ENCODE peak calls at places on chromosome 19, in eight cellular contexts. Z is fibroblast of lung; W is lower lobe of right lung; O is neural progenitor cell; P is CD8-positive, alpha-beta T cell; X is psoas muscle; U is CD8-positive, alpha-beta memory T cell; T is H1. Q is an unnamed sample. For H3K27me3 and H3K36me3, the result is how much of the 10 kb centered on the place peaks cover.

GRCh38 chr19:40862333-40862732 is 12.1 kb upstream of the CYP2A6 start:
- DNase-seq in W (no peak), P (no peak), Z (no peak), T (peak), U (no peak), X (no peak), O (no peak), Q (no peak)

GRCh38 chr19:38734176-38734425 is 10.2 kb downstream of the CAPN12 start:
- DNase-seq in T (no peak), W (no peak), O (no peak), Z (no peak), U (no peak), P (no peak), X (no peak), Q (no peak)

GRCh38 chr19:13623686-13624405 is 117.6 kb upstream of the CACNA1A start:
- DNase-seq in U (no peak), X (no peak), Z (no peak), W (no peak), O (no peak), T (no peak), P (no peak), Q (no peak)

GRCh38 chr19:34364830-34365462 is at the start of gene GPI:
- DNase-seq in Z (peak), P (peak), T (peak), U (peak), X (peak), W (peak), O (peak), Q (peak)

GRCh38 chr19:18871543-18871942 is 24.4 kb downstream of the CERS1 start:
- DNase-seq in T (no peak), X (no peak), Z (no peak), W (no peak), P (no peak), O (no peak), U (no peak), Q (no peak)

GRCh38 chr19:35318679-35319448 is 10.1 kb upstream of the CD22 start:
- DNase-seq in P (no peak), T (no peak), W (peak), O (no peak), X (peak), Z (peak), U (no peak), Q (no peak)

GRCh38 chr19:45767881-45768643 is 990 bp downstream of the SIX5 start:
- DNase-seq in U (no peak), O (peak), Z (peak), P (no peak), T (peak), W (peak), X (peak), Q (peak)

GRCh38 chr19:32231691-32232090 is 113.7 kb upstream of the ZNF507 start:
- DNase-seq in U (no peak), X (no peak), P (no peak), W (no peak), T (peak), Z (no peak), O (no peak), Q (no peak)

GRCh38 chr19:47471381-47471732 is 336 bp downstream of the SLC8A2 start:
- DNase-seq in U (no peak), P (no peak), O (no peak), Z (no peak), W (no peak), X (peak), T (no peak), Q (no peak)

GRCh38 chr19:35107541-35107939 is 8.1 kb upstream of the FXYD3 start:
- DNase-seq in U (no peak), P (no peak), Z (peak), T (no peak), W (no peak), X (no peak), O (no peak), Q (no peak)

GRCh38 chr19:35365303-35365702 is 5.6 kb upstream of the GPR42 start:
- DNase-seq in Z (no peak), T (no peak), U (no peak), P (no peak), O (no peak), X (no peak), W (no peak), Q (no peak)

GRCh38 chr19:57118848-57119247 is 937 bp upstream of the USP29 start:
- DNase-seq in X (no peak), W (no peak), U (no peak), P (no peak), O (no peak), T (no peak), Z (no peak), Q (no peak)

GRCh38 chr19:6711605-6712004 is 8.8 kb downstream of the C3 start:
- DNase-seq in O (no peak), Z (no peak), T (no peak), U (no peak), P (no peak), W (peak), X (peak), Q (no peak)

GRCh38 chr19:3450796-3451411 is 29.4 kb downstream of the SMIM24 start:
- DNase-seq in X (peak), P (no peak), W (peak), O (no peak), Z (peak), U (no peak), T (no peak), Q (no peak)

GRCh38 chr19:38831142-38831605 is 420 bp downstream of the ECH1 start:
- DNase-seq in U (peak), O (peak), Z (peak), W (peak), P (no peak), T (no peak), X (peak), Q (no peak)

GRCh38 chr19:18349524-18350128 is 9.2 kb downstream of the PGPEP1 start:
- DNase-seq in O (peak), P (no peak), U (no peak), W (peak), X (peak), Z (peak), T (peak), Q (no peak)

GRCh38 chr19:38047641-38048040 is 140.6 kb downstream of the SIPA1L3 start:
- DNase-seq in T (peak), O (peak), X (no peak), Z (no peak), P (no peak), U (no peak), W (no peak), Q (peak)

GRCh38 chr19:57171551-57172081 is 4.3 kb upstream of the DUXA start:
- DNase-seq in W (peak), O (peak), U (peak), Z (peak), T (peak), P (no peak), X (no peak), Q (peak)

GRCh38 chr19:13058951-13059660 is 43.6 kb downstream of the LYL1 start:
- DNase-seq in U (no peak), O (peak), Z (no peak), T (no peak), W (peak), P (no peak), X (no peak), Q (no peak)

GRCh38 chr19:46080561-46080960 is 39.8 kb upstream of the IGFL4 start:
- DNase-seq in T (no peak), Z (peak), W (no peak), U (no peak), X (no peak), P (no peak), O (no peak), Q (no peak)

GRCh38 chr19:20351244-20351643 is 184.2 kb downstream of the ZNF486 start:
- DNase-seq in Z (no peak), X (no peak), O (no peak), P (no peak), W (no peak), T (no peak), U (no peak), Q (no peak)

GRCh38 chr19:29770653-29771052 is 41.1 kb upstream of the CCNE1 start:
- DNase-seq in X (no peak), T (no peak), U (no peak), P (no peak), Z (no peak), W (no peak), O (no peak), Q (no peak)

DNA sequence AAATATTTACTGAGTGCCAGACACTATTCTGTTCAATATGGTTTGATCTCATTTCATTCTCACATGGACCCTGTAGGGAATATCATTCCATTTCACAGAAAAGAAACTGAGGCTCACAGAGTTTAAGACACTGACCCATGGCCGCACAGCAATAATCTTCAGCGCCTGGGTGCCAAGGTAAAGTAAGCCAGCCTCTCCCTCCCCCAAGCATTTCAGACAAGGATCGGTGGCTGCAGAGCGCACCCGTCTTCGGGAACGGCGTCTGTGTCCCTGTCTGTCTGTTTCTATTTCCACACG is 4.3 kb upstream of the PDE4A start:
- DNase-seq in Z (no peak), P (no peak), O (no peak), U (no peak), T (no peak), X (no peak), W (no peak), Q (no peak)
- H3K27me3 ChIP-seq in Z (under half), P (under half), O (half or more), U (under half), T (half or more), X (under half), W (under half), Q (under half)

DNA sequence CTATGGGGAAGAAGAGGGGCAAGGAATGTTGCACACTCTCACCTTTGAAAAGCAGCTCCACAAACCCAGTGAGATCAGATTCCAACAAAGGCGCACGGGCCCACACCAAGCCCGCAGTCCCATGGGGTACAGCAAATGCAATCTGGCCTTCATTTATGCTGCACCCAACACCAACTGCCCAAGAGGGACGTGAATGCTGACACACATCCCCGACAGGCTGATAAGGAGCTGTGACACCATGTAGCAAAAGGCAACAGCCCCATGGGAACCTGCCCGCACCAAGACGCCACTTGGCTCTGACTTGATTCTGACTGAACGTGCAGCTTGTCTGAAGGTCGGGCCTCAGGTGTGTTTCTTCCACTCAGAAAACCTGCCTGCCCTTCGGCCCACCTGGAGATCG is 17.3 kb downstream of the REXO1 start:
- DNase-seq in W (no peak), P (no peak), Z (no peak), O (no peak), X (no peak), T (no peak), U (no peak), Q (no peak)
- H3K36me3 ChIP-seq in W (under half), P (under half), Z (under half), O (under half), X (under half), T (under half), U (under half), Q (under half)

GRCh38 chr19:52992109-52993004 is 21.4 kb upstream of the ERVV-1 start:
- DNase-seq in U (no peak), W (no peak), Z (no peak), T (peak), X (no peak), P (no peak), O (peak), Q (no peak)
- H3K4me3 ChIP-seq in U (peak), W (peak), Z (peak), T (peak), X (peak), P (peak), O (peak), Q (no peak)

DNA sequence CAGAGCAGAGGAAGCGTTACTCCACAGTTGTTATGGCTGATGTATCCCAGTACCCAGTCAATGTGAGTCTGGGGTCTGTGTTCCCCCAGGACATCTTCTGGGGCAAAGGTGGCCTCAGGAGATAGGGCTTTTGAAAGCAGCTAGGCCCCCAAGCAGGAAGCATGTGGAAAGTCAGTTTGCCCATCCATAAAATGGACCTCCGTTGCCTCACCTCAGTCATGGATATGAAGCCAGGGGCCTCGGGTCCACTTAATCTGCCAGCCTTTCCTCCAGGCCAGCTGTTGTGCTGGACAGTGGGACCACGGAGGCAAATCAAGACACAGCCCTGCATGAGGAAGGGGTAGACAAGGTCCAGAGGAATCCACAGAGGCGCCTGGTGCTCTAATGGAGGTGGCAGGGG is 3.3 kb downstream of the EPS8L1 start:
- DNase-seq in T (no peak), X (no peak), U (no peak), W (no peak), P (no peak), O (no peak), Z (no peak), Q (no peak)
- H3K27me3 ChIP-seq in T (under half), X (under half), U (under half), W (under half), P (under half), O (half or more), Z (under half), Q (under half)

DNA sequence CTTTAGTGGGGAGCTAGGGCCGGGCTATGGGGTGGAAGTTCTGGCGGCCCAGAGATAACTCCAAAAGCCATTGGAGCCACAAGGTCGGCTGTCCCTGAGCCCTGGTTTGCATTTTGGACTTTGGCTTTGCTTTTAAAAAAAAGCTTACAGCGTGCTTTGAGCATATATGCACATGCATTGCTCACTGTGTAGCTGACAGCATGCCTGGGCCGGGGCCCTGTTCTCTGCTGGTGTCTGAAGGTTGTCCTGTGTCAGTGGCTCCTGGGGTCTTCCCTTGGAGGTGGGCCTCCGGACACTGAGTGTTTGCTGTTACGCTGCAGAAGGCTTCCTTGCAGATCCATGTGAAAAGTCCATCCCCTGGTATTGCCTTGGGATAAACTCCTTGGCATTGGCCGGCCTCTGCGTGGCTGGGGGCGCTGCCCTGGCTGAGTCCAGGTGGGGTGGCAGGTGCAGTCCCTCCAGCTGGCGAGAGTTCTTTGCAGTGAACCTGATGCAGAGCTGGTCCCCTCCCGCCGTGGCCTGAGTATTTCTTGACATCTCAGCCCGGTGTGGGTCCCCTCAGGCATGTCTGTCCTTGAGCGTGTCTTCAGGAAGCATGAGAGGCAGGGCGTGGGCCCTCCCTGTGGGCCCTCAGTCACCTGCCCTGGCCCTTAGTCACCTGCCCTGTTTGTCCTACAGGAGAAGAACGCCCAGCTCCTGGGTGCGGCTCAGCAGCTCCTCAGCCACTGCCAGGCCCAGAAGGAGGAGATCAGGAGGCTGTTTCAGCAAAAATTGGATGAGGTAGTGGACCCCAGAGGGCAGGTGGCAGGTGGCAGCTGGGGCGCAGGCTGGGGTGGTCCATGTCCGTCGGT is 23.0 kb downstream of the PLEKHJ1 start:
- DNase-seq in O (no peak), W (peak), T (no peak), Z (no peak), U (no peak), P (no peak), X (no peak), Q (no peak)
- H3K36me3 ChIP-seq in O (under half), W (half or more), T (under half), Z (half or more), U (under half), P (under half), X (half or more), Q (half or more)

GRCh38 chr19:43776285-43776684 is 4.5 kb downstream of the KCNN4 start:
- DNase-seq in O (no peak), Z (no peak), U (no peak), X (peak), W (no peak), P (no peak), T (no peak), Q (no peak)

GRCh38 chr19:43777163-43777700 is 3.5 kb downstream of the KCNN4 start:
- DNase-seq in Z (no peak), X (peak), W (no peak), P (no peak), T (no peak), O (no peak), U (no peak), Q (no peak)

GRCh38 chr19:43773725-43774102 is 7.1 kb downstream of the KCNN4 start:
- DNase-seq in W (no peak), P (no peak), X (no peak), O (peak), U (no peak), T (no peak), Z (no peak), Q (no peak)

GRCh38 chr19:43775299-43775890 is 5.4 kb downstream of the KCNN4 start:
- DNase-seq in T (no peak), P (no peak), U (no peak), Z (no peak), W (no peak), O (no peak), X (no peak), Q (no peak)

GRCh38 chr19:43774103-43774939 is 6.5 kb downstream of the KCNN4 start:
- DNase-seq in O (peak), X (peak), T (peak), U (no peak), P (no peak), Z (peak), W (peak), Q (no peak)
- H3K4me3 ChIP-seq in O (peak), X (peak), T (peak), U (no peak), P (no peak), Z (no peak), W (peak), Q (no peak)

DNA sequence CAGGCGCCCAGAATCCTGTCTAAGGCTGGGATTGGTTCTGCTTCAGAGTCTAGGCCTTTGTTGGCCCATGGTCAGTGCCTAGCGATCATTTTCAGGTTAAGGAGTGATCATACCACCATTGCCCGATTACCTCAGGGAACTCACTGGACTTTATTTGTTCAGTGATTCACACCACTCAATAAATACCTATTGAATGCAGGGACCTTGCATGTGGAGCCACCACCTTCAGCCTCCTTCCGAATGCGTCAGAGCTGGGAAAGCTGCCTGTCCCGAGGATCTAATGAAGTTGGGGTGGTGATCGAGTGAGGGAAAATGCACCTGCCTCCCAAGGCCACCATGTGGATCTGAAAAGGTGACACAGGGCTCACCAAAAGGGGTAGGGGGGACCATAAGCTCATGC is 40.0 kb upstream of the POU2F2 start:
- DNase-seq in Z (no peak), P (no peak), T (no peak), X (no peak), U (no peak), O (no peak), W (no peak), Q (no peak)
- H3K27me3 ChIP-seq in Z (under half), P (under half), T (under half), X (under half), U (under half), O (half or more), W (under half), Q (under half)

DNA sequence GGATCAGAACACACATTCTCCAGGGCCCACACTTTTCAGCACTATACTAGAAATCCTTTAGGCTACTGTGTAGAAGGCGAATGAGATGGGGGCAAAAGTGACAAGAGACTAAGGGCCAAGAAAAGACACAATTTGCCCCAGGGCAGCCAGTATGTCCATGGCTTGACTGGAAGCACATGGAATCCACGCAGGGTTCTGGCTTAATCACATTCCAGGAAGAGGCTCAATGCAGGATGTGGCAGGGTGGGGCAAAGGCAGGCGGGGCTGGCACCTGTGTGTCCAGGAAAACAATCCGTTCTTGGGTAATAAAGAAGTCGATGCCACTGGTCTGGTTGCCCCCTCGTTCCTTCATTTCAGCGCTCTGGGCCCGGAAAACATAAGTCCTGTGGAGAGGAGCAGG is 14.9 kb downstream of the SMG9 start:
- DNase-seq in U (no peak), X (no peak), T (no peak), O (no peak), P (no peak), W (no peak), Z (no peak), Q (no peak)
- H3K36me3 ChIP-seq in U (half or more), X (half or more), T (under half), O (under half), P (half or more), W (half or more), Z (under half), Q (under half)

GRCh38 chr19:480016-480855 is 16.1 kb upstream of the MADCAM1 start:
- DNase-seq in W (peak), Z (peak), P (peak), X (peak), O (peak), T (peak), U (peak), Q (no peak)
- H3K4me3 ChIP-seq in W (peak), Z (no peak), P (no peak), X (peak), O (no peak), T (no peak), U (no peak), Q (no peak)